ENCODE peak calls at places on chromosomes 13 and 19, in eight cellular contexts. M, X, J, C, L, K, S and H are unnamed samples.
A peak's percentile ranks its signal among the peaks of the same experiment; 100 is the strongest.

GRCh38 chr13:110949628-110950027 is 34.8 kb upstream of the ANKRD10 start:
- DNase-seq in M (no peak), X (no peak), J (no peak), C (no peak), L (no peak), K (no peak), S (no peak), H (no peak)

GRCh38 chr13:68676513-68677115 is 1431.0 kb upstream of the ATXN8OS start:
- DNase-seq in M (no peak), X (no peak), J (no peak), C (no peak), L (no peak), K (no peak), S (no peak), H (no peak)

GRCh38 chr13:99281811-99282263 is 23.7 kb upstream of the GPR18 start:
- DNase-seq in M (no peak), X (no peak), J (no peak), C (no peak), L (peak; percentile 59), K (no peak), S (no peak), H (no peak)

GRCh38 chr19:35549174-35549788 is 3.9 kb downstream of the TMEM147 start:
- DNase-seq in M (peak; percentile 28), X (peak; percentile 39), J (peak; percentile 89), C (peak; percentile 31), L (no peak), K (peak; percentile 52), S (peak; percentile 70), H (peak; percentile 29)

GRCh38 chr19:41597600-41598041 is 21.7 kb downstream of the CEACAM21 start:
- DNase-seq in M (peak; percentile 56), X (peak; percentile 34), J (peak; percentile 91), C (peak; percentile 45), L (peak; percentile 73), K (peak; percentile 40), S (peak; percentile 55), H (peak; percentile 85)

GRCh38 chr19:42090687-42091086 is 14.7 kb downstream of the ZNF574 start:
- DNase-seq in M (no peak), X (no peak), J (no peak), C (no peak), L (no peak), K (no peak), S (no peak), H (no peak)

GRCh38 chr13:41054212-41054877 is 7.0 kb upstream of the WBP4 start:
- DNase-seq in M (no peak), X (no peak), J (peak; percentile 45), C (no peak), L (no peak), K (peak; percentile 33), S (peak; percentile 77), H (no peak)

GRCh38 chr13:94556646-94557045 is 39.3 kb downstream of the TGDS start:
- DNase-seq in M (no peak), X (no peak), J (peak; percentile 54), C (no peak), L (no peak), K (no peak), S (no peak), H (no peak)

GRCh38 chr13:76512676-76513277 is 373.4 kb downstream of the KCTD12 start:
- DNase-seq in M (no peak), X (peak; percentile 85), J (peak; percentile 91), C (no peak), L (no peak), K (no peak), S (peak; percentile 70), H (peak; percentile 13)

GRCh38 chr19:13817615-13818371 is 22.6 kb downstream of the ZSWIM4 start:
- DNase-seq in M (no peak), X (no peak), J (peak; percentile 99), C (no peak), L (no peak), K (no peak), S (no peak), H (peak; percentile 99)

GRCh38 chr19:27746691-27747380 is 1466.1 kb downstream of the UQCRFS1 start:
- DNase-seq in M (no peak), X (peak; percentile 45), J (peak; percentile 16), C (no peak), L (peak; percentile 44), K (no peak), S (no peak), H (no peak)

GRCh38 chr13:43368003-43368402 is 344.6 kb downstream of the DNAJC15 start:
- DNase-seq in M (no peak), X (no peak), J (no peak), C (no peak), L (no peak), K (no peak), S (peak; percentile 17), H (no peak)

GRCh38 chr13:48908381-48909087 is 67.2 kb upstream of the FNDC3A start:
- DNase-seq in M (no peak), X (no peak), J (no peak), C (no peak), L (no peak), K (peak; percentile 19), S (peak; percentile 17), H (no peak)

GRCh38 chr19:1846517-1847205 is 1.6 kb downstream of the REXO1 start:
- DNase-seq in M (no peak), X (no peak), J (no peak), C (no peak), L (no peak), K (no peak), S (no peak), H (no peak)

GRCh38 chr13:42312817-42313431 is 41.0 kb downstream of the AKAP11 start:
- DNase-seq in M (no peak), X (no peak), J (no peak), C (no peak), L (no peak), K (no peak), S (no peak), H (no peak)

GRCh38 chr19:45402469-45403070 is 2.3 kb downstream of the PPP1R13L start:
- DNase-seq in M (no peak), X (no peak), J (peak; percentile 64), C (no peak), L (peak; percentile 68), K (no peak), S (peak; percentile 39), H (no peak)

GRCh38 chr19:49004133-49004532 is 10.4 kb downstream of the RUVBL2 start:
- DNase-seq in M (no peak), X (no peak), J (no peak), C (no peak), L (no peak), K (no peak), S (no peak), H (no peak)

GRCh38 chr13:109331898-109332297 is 454.5 kb downstream of the IRS2 start:
- DNase-seq in M (no peak), X (peak; percentile 100), J (peak; percentile 51), C (no peak), L (no peak), K (no peak), S (peak; percentile 34), H (peak; percentile 86)

GRCh38 chr19:45815501-45816216 is 551 bp upstream of the RSPH6A start:
- DNase-seq in M (no peak), X (no peak), J (no peak), C (no peak), L (no peak), K (no peak), S (no peak), H (no peak)

GRCh38 chr19:58398087-58398486 is 2.6 kb downstream of the RNF225 start:
- DNase-seq in M (no peak), X (no peak), J (no peak), C (no peak), L (no peak), K (no peak), S (no peak), H (no peak)

GRCh38 chr19:16067205-16067938 is 8.9 kb upstream of the TPM4 start:
- DNase-seq in M (no peak), X (no peak), J (no peak), C (no peak), L (peak; percentile 91), K (no peak), S (peak; percentile 58), H (no peak)

GRCh38 chr13:110546933-110547332 is 14.6 kb downstream of the RAB20 start:
- DNase-seq in M (no peak), X (no peak), J (no peak), C (no peak), L (peak; percentile 77), K (peak; percentile 74), S (peak; percentile 82), H (no peak)

GRCh38 chr13:41655997-41656396 is 198.6 kb downstream of the RGCC start:
- DNase-seq in M (no peak), X (no peak), J (no peak), C (no peak), L (no peak), K (no peak), S (no peak), H (no peak)

GRCh38 chr13:46314587-46314986 is 72.5 kb downstream of the RUBCNL start:
- DNase-seq in M (no peak), X (no peak), J (no peak), C (no peak), L (no peak), K (no peak), S (no peak), H (no peak)

GRCh38 chr19:14440049-14440448 is 6.9 kb downstream of the PKN1 start:
- DNase-seq in M (peak; percentile 74), X (no peak), J (no peak), C (peak; percentile 60), L (peak; percentile 73), K (no peak), S (no peak), H (no peak)

GRCh38 chr13:33058816-33059215 is 42.6 kb downstream of the KL start:
- DNase-seq in M (no peak), X (no peak), J (no peak), C (no peak), L (no peak), K (no peak), S (no peak), H (no peak)

GRCh38 chr19:39390759-39391592 is at the start of the genes MED29 and PAF1:
- DNase-seq in M (peak; percentile 92), X (peak; percentile 100), J (peak; percentile 100), C (peak; percentile 95), L (peak; percentile 99), K (peak; percentile 100), S (peak; percentile 100), H (peak; percentile 99)

GRCh38 chr19:17404621-17405249 is 695 bp downstream of the BST2 start:
- DNase-seq in M (no peak), X (no peak), J (no peak), C (no peak), L (no peak), K (no peak), S (no peak), H (no peak)